ENCODE peak calls at places on chromosomes 7 and 10, in nine cellular contexts. One of them, this sample, is unnamed.
A peak's percentile ranks its signal among the peaks of the same experiment; 100 is the strongest.

GRCh38 chr7:75614390-75614789 is 122.3 kb downstream of the SPDYE5 start:
- DNase-seq in right atrium auricular region: no peak
- DNase-seq in HCEC 1CT: no peak
- DNase-seq in activated CD4-positive, alpha-beta T cell treated with anti-CD3 and anti-CD28 coated beads for 24 hours: no peak
- DNase-seq in left cardiac atrium: no peak
- DNase-seq in LoVo: no peak
- DNase-seq in hepatocyte: no peak
- DNase-seq in GM06990: no peak
- DNase-seq in iPS DF 19.7: no peak
- DNase-seq in this sample: no peak

GRCh38 chr7:155232911-155233702 is 64.6 kb upstream of the INSIG1 start:
- DNase-seq in right atrium auricular region: no peak
- DNase-seq in HCEC 1CT: no peak
- DNase-seq in activated CD4-positive, alpha-beta T cell treated with anti-CD3 and anti-CD28 coated beads for 24 hours: no peak
- DNase-seq in left cardiac atrium: peak; percentile 9
- DNase-seq in LoVo: no peak
- DNase-seq in hepatocyte: no peak
- DNase-seq in GM06990: no peak
- DNase-seq in iPS DF 19.7: no peak
- DNase-seq in this sample: no peak

GRCh38 chr7:140201393-140201792 is 24.6 kb upstream of the KDM7A start:
- DNase-seq in right atrium auricular region: no peak
- DNase-seq in HCEC 1CT: no peak
- DNase-seq in activated CD4-positive, alpha-beta T cell treated with anti-CD3 and anti-CD28 coated beads for 24 hours: no peak
- DNase-seq in left cardiac atrium: no peak
- DNase-seq in LoVo: no peak
- DNase-seq in hepatocyte: no peak
- DNase-seq in GM06990: no peak
- DNase-seq in iPS DF 19.7: no peak
- DNase-seq in this sample: no peak

GRCh38 chr7:70717553-70718248 is 414.2 kb upstream of the GALNT17 start:
- DNase-seq in right atrium auricular region: no peak
- DNase-seq in HCEC 1CT: no peak
- DNase-seq in activated CD4-positive, alpha-beta T cell treated with anti-CD3 and anti-CD28 coated beads for 24 hours: no peak
- DNase-seq in left cardiac atrium: no peak
- DNase-seq in LoVo: no peak
- DNase-seq in hepatocyte: no peak
- DNase-seq in GM06990: no peak
- DNase-seq in iPS DF 19.7: no peak
- DNase-seq in this sample: no peak

GRCh38 chr10:118840071-118840775 is 85.5 kb upstream of the CACUL1 start:
- DNase-seq in right atrium auricular region: no peak
- DNase-seq in HCEC 1CT: peak; percentile 34
- DNase-seq in activated CD4-positive, alpha-beta T cell treated with anti-CD3 and anti-CD28 coated beads for 24 hours: peak; percentile 49
- DNase-seq in left cardiac atrium: no peak
- DNase-seq in LoVo: peak; percentile 59
- DNase-seq in hepatocyte: no peak
- DNase-seq in GM06990: peak; percentile 22
- DNase-seq in iPS DF 19.7: no peak
- DNase-seq in this sample: no peak

GRCh38 chr7:44705434-44705833 is 43.2 kb upstream of the ZMIZ2 start:
- DNase-seq in right atrium auricular region: no peak
- DNase-seq in HCEC 1CT: no peak
- DNase-seq in activated CD4-positive, alpha-beta T cell treated with anti-CD3 and anti-CD28 coated beads for 24 hours: no peak
- DNase-seq in left cardiac atrium: no peak
- DNase-seq in LoVo: no peak
- DNase-seq in hepatocyte: no peak
- DNase-seq in GM06990: no peak
- DNase-seq in iPS DF 19.7: no peak
- DNase-seq in this sample: no peak

GRCh38 chr10:70672165-70672992 is at the start of gene ADAMTS14:
- DNase-seq in right atrium auricular region: no peak
- DNase-seq in HCEC 1CT: peak; percentile 53
- DNase-seq in activated CD4-positive, alpha-beta T cell treated with anti-CD3 and anti-CD28 coated beads for 24 hours: no peak
- DNase-seq in left cardiac atrium: peak; percentile 64
- DNase-seq in LoVo: no peak
- DNase-seq in hepatocyte: peak; percentile 62
- DNase-seq in GM06990: no peak
- DNase-seq in iPS DF 19.7: no peak
- DNase-seq in this sample: no peak

GRCh38 chr10:7956508-7956907 is 98.0 kb upstream of the GATA3 start:
- DNase-seq in right atrium auricular region: no peak
- DNase-seq in HCEC 1CT: peak; percentile 79
- DNase-seq in activated CD4-positive, alpha-beta T cell treated with anti-CD3 and anti-CD28 coated beads for 24 hours: no peak
- DNase-seq in left cardiac atrium: no peak
- DNase-seq in LoVo: no peak
- DNase-seq in hepatocyte: no peak
- DNase-seq in GM06990: peak; percentile 32
- DNase-seq in iPS DF 19.7: no peak
- DNase-seq in this sample: no peak

GRCh38 chr7:99224263-99224947 is 16.5 kb upstream of the KPNA7 start:
- DNase-seq in right atrium auricular region: no peak
- DNase-seq in HCEC 1CT: peak; percentile 20
- DNase-seq in activated CD4-positive, alpha-beta T cell treated with anti-CD3 and anti-CD28 coated beads for 24 hours: no peak
- DNase-seq in left cardiac atrium: peak; percentile 24
- DNase-seq in LoVo: peak; percentile 95
- DNase-seq in hepatocyte: peak; percentile 59
- DNase-seq in GM06990: no peak
- DNase-seq in iPS DF 19.7: no peak
- DNase-seq in this sample: no peak

GRCh38 chr7:99004216-99004615 is 125.9 kb downstream of the TRRAP start:
- DNase-seq in right atrium auricular region: peak; percentile 66
- DNase-seq in HCEC 1CT: no peak
- DNase-seq in activated CD4-positive, alpha-beta T cell treated with anti-CD3 and anti-CD28 coated beads for 24 hours: no peak
- DNase-seq in left cardiac atrium: no peak
- DNase-seq in LoVo: no peak
- DNase-seq in hepatocyte: no peak
- DNase-seq in GM06990: no peak
- DNase-seq in iPS DF 19.7: no peak
- DNase-seq in this sample: no peak

GRCh38 chr7:84021292-84021898 is 173.2 kb downstream of the SEMA3A start:
- DNase-seq in right atrium auricular region: no peak
- DNase-seq in HCEC 1CT: peak; percentile 41
- DNase-seq in activated CD4-positive, alpha-beta T cell treated with anti-CD3 and anti-CD28 coated beads for 24 hours: no peak
- DNase-seq in left cardiac atrium: no peak
- DNase-seq in LoVo: no peak
- DNase-seq in hepatocyte: no peak
- DNase-seq in GM06990: no peak
- DNase-seq in iPS DF 19.7: no peak
- DNase-seq in this sample: no peak

GRCh38 chr10:124686707-124687376 is 57.3 kb downstream of the FAM53B start:
- DNase-seq in right atrium auricular region: no peak
- DNase-seq in HCEC 1CT: no peak
- DNase-seq in activated CD4-positive, alpha-beta T cell treated with anti-CD3 and anti-CD28 coated beads for 24 hours: no peak
- DNase-seq in left cardiac atrium: peak; percentile 67
- DNase-seq in LoVo: no peak
- DNase-seq in hepatocyte: no peak
- DNase-seq in GM06990: no peak
- DNase-seq in iPS DF 19.7: no peak
- DNase-seq in this sample: no peak

GRCh38 chr7:82054544-82054943 is 284.7 kb upstream of the HGF start:
- DNase-seq in right atrium auricular region: no peak
- DNase-seq in HCEC 1CT: no peak
- DNase-seq in activated CD4-positive, alpha-beta T cell treated with anti-CD3 and anti-CD28 coated beads for 24 hours: no peak
- DNase-seq in left cardiac atrium: no peak
- DNase-seq in LoVo: no peak
- DNase-seq in hepatocyte: no peak
- DNase-seq in GM06990: no peak
- DNase-seq in iPS DF 19.7: no peak
- DNase-seq in this sample: no peak

GRCh38 chr10:116960066-116960465 is 44.9 kb downstream of the SHTN1 start:
- DNase-seq in right atrium auricular region: no peak
- DNase-seq in HCEC 1CT: no peak
- DNase-seq in activated CD4-positive, alpha-beta T cell treated with anti-CD3 and anti-CD28 coated beads for 24 hours: no peak
- DNase-seq in left cardiac atrium: no peak
- DNase-seq in LoVo: no peak
- DNase-seq in hepatocyte: no peak
- DNase-seq in GM06990: no peak
- DNase-seq in iPS DF 19.7: no peak
- DNase-seq in this sample: no peak

GRCh38 chr7:8591289-8591688 is 157.9 kb downstream of the NXPH1 start:
- DNase-seq in right atrium auricular region: no peak
- DNase-seq in HCEC 1CT: no peak
- DNase-seq in activated CD4-positive, alpha-beta T cell treated with anti-CD3 and anti-CD28 coated beads for 24 hours: no peak
- DNase-seq in left cardiac atrium: no peak
- DNase-seq in LoVo: no peak
- DNase-seq in hepatocyte: no peak
- DNase-seq in GM06990: no peak
- DNase-seq in iPS DF 19.7: no peak
- DNase-seq in this sample: no peak

GRCh38 chr7:30594055-30594539 is 581 bp upstream of the GARS1 start:
- DNase-seq in right atrium auricular region: no peak
- DNase-seq in HCEC 1CT: peak; percentile 33
- DNase-seq in activated CD4-positive, alpha-beta T cell treated with anti-CD3 and anti-CD28 coated beads for 24 hours: peak; percentile 22
- DNase-seq in left cardiac atrium: peak; percentile 46
- DNase-seq in LoVo: peak; percentile 70
- DNase-seq in hepatocyte: peak; percentile 56
- DNase-seq in GM06990: peak; percentile 54
- DNase-seq in iPS DF 19.7: no peak
- DNase-seq in this sample: no peak

GRCh38 chr7:127678947-127679346 is 27.0 kb downstream of the SND1 start:
- DNase-seq in right atrium auricular region: no peak
- DNase-seq in HCEC 1CT: peak; percentile 61
- DNase-seq in activated CD4-positive, alpha-beta T cell treated with anti-CD3 and anti-CD28 coated beads for 24 hours: no peak
- DNase-seq in left cardiac atrium: no peak
- DNase-seq in LoVo: no peak
- DNase-seq in hepatocyte: no peak
- DNase-seq in GM06990: no peak
- DNase-seq in iPS DF 19.7: no peak
- DNase-seq in this sample: no peak

GRCh38 chr10:91603931-91604331 is 28.9 kb downstream of the PPP1R3C start:
- DNase-seq in right atrium auricular region: no peak
- DNase-seq in HCEC 1CT: peak; percentile 38
- DNase-seq in activated CD4-positive, alpha-beta T cell treated with anti-CD3 and anti-CD28 coated beads for 24 hours: no peak
- DNase-seq in left cardiac atrium: no peak
- DNase-seq in LoVo: no peak
- DNase-seq in hepatocyte: peak; percentile 25
- DNase-seq in GM06990: no peak
- DNase-seq in iPS DF 19.7: no peak
- DNase-seq in this sample: peak; percentile 24

GRCh38 chr10:89278034-89278535 is 23.8 kb upstream of the IFIT2 start:
- DNase-seq in right atrium auricular region: peak; percentile 76
- DNase-seq in HCEC 1CT: peak; percentile 98
- DNase-seq in activated CD4-positive, alpha-beta T cell treated with anti-CD3 and anti-CD28 coated beads for 24 hours: no peak
- DNase-seq in left cardiac atrium: no peak
- DNase-seq in LoVo: peak; percentile 89
- DNase-seq in hepatocyte: peak; percentile 87
- DNase-seq in GM06990: no peak
- DNase-seq in iPS DF 19.7: no peak
- DNase-seq in this sample: no peak

GRCh38 chr10:61211468-61211867 is 241.7 kb downstream of the TMEM26 start:
- DNase-seq in right atrium auricular region: no peak
- DNase-seq in HCEC 1CT: no peak
- DNase-seq in activated CD4-positive, alpha-beta T cell treated with anti-CD3 and anti-CD28 coated beads for 24 hours: no peak
- DNase-seq in left cardiac atrium: no peak
- DNase-seq in LoVo: no peak
- DNase-seq in hepatocyte: no peak
- DNase-seq in GM06990: no peak
- DNase-seq in iPS DF 19.7: no peak
- DNase-seq in this sample: no peak

GRCh38 chr10:31723074-31723750 is 205.4 kb downstream of the ARHGAP12 start:
- DNase-seq in right atrium auricular region: no peak
- DNase-seq in HCEC 1CT: peak; percentile 57
- DNase-seq in activated CD4-positive, alpha-beta T cell treated with anti-CD3 and anti-CD28 coated beads for 24 hours: no peak
- DNase-seq in left cardiac atrium: no peak
- DNase-seq in LoVo: no peak
- DNase-seq in hepatocyte: no peak
- DNase-seq in GM06990: no peak
- DNase-seq in iPS DF 19.7: no peak
- DNase-seq in this sample: no peak

GRCh38 chr10:8306685-8307364 is 252.3 kb downstream of the GATA3 start:
- DNase-seq in right atrium auricular region: no peak
- DNase-seq in HCEC 1CT: no peak
- DNase-seq in activated CD4-positive, alpha-beta T cell treated with anti-CD3 and anti-CD28 coated beads for 24 hours: no peak
- DNase-seq in left cardiac atrium: no peak
- DNase-seq in LoVo: no peak
- DNase-seq in hepatocyte: no peak
- DNase-seq in GM06990: no peak
- DNase-seq in iPS DF 19.7: no peak
- DNase-seq in this sample: no peak

GRCh38 chr7:873367-874002 is 2.9 kb upstream of the GET4 start:
- DNase-seq in right atrium auricular region: peak; percentile 90
- DNase-seq in HCEC 1CT: peak; percentile 73
- DNase-seq in activated CD4-positive, alpha-beta T cell treated with anti-CD3 and anti-CD28 coated beads for 24 hours: peak; percentile 59
- DNase-seq in left cardiac atrium: peak; percentile 89
- DNase-seq in LoVo: peak; percentile 81
- DNase-seq in hepatocyte: peak; percentile 91
- DNase-seq in GM06990: peak; percentile 75
- DNase-seq in iPS DF 19.7: peak; percentile 82
- DNase-seq in this sample: peak; percentile 95

GRCh38 chr10:49562893-49563292 is 24.0 kb upstream of the ERCC6 start:
- DNase-seq in right atrium auricular region: no peak
- DNase-seq in HCEC 1CT: peak; percentile 34
- DNase-seq in activated CD4-positive, alpha-beta T cell treated with anti-CD3 and anti-CD28 coated beads for 24 hours: no peak
- DNase-seq in left cardiac atrium: no peak
- DNase-seq in LoVo: no peak
- DNase-seq in hepatocyte: no peak
- DNase-seq in GM06990: no peak
- DNase-seq in iPS DF 19.7: no peak
- DNase-seq in this sample: no peak

GRCh38 chr7:92645531-92646061 is 55.4 kb upstream of the FAM133B start:
- DNase-seq in right atrium auricular region: no peak
- DNase-seq in HCEC 1CT: no peak
- DNase-seq in activated CD4-positive, alpha-beta T cell treated with anti-CD3 and anti-CD28 coated beads for 24 hours: no peak
- DNase-seq in left cardiac atrium: peak; percentile 39
- DNase-seq in LoVo: peak; percentile 95
- DNase-seq in hepatocyte: peak; percentile 66
- DNase-seq in GM06990: no peak
- DNase-seq in iPS DF 19.7: no peak
- DNase-seq in this sample: no peak

GRCh38 chr10:36188461-36188860 is 546.4 kb upstream of the FZD8 start:
- DNase-seq in right atrium auricular region: no peak
- DNase-seq in HCEC 1CT: no peak
- DNase-seq in activated CD4-positive, alpha-beta T cell treated with anti-CD3 and anti-CD28 coated beads for 24 hours: no peak
- DNase-seq in left cardiac atrium: no peak
- DNase-seq in LoVo: no peak
- DNase-seq in hepatocyte: no peak
- DNase-seq in GM06990: no peak
- DNase-seq in iPS DF 19.7: no peak
- DNase-seq in this sample: no peak

GRCh38 chr10:32548208-32548607 is 102.3 kb downstream of the CCDC7 start:
- DNase-seq in right atrium auricular region: no peak
- DNase-seq in HCEC 1CT: no peak
- DNase-seq in activated CD4-positive, alpha-beta T cell treated with anti-CD3 and anti-CD28 coated beads for 24 hours: no peak
- DNase-seq in left cardiac atrium: no peak
- DNase-seq in LoVo: no peak
- DNase-seq in hepatocyte: no peak
- DNase-seq in GM06990: no peak
- DNase-seq in iPS DF 19.7: no peak
- DNase-seq in this sample: no peak

GRCh38 chr10:24897326-24897926 is 55.0 kb downstream of the PRTFDC1 start:
- DNase-seq in right atrium auricular region: no peak
- DNase-seq in HCEC 1CT: peak; percentile 61
- DNase-seq in activated CD4-positive, alpha-beta T cell treated with anti-CD3 and anti-CD28 coated beads for 24 hours: no peak
- DNase-seq in left cardiac atrium: no peak
- DNase-seq in LoVo: no peak
- DNase-seq in hepatocyte: no peak
- DNase-seq in GM06990: no peak
- DNase-seq in iPS DF 19.7: no peak
- DNase-seq in this sample: peak; percentile 21

GRCh38 chr7:130131964-130132875 is 61.9 kb downstream of the KLHDC10 start:
- DNase-seq in right atrium auricular region: no peak
- DNase-seq in HCEC 1CT: no peak
- DNase-seq in activated CD4-positive, alpha-beta T cell treated with anti-CD3 and anti-CD28 coated beads for 24 hours: no peak
- DNase-seq in left cardiac atrium: no peak
- DNase-seq in LoVo: no peak
- DNase-seq in hepatocyte: no peak
- DNase-seq in GM06990: no peak
- DNase-seq in iPS DF 19.7: no peak
- DNase-seq in this sample: no peak

GRCh38 chr7:117715784-117716445 is 157.3 kb downstream of the CTTNBP2 start:
- DNase-seq in right atrium auricular region: no peak
- DNase-seq in HCEC 1CT: peak; percentile 35
- DNase-seq in activated CD4-positive, alpha-beta T cell treated with anti-CD3 and anti-CD28 coated beads for 24 hours: no peak
- DNase-seq in left cardiac atrium: no peak
- DNase-seq in LoVo: peak; percentile 88
- DNase-seq in hepatocyte: peak; percentile 78
- DNase-seq in GM06990: no peak
- DNase-seq in iPS DF 19.7: peak; percentile 38
- DNase-seq in this sample: no peak

GRCh38 chr10:61284222-61284890 is 168.8 kb downstream of the TMEM26 start:
- DNase-seq in right atrium auricular region: no peak
- DNase-seq in HCEC 1CT: peak; percentile 60
- DNase-seq in activated CD4-positive, alpha-beta T cell treated with anti-CD3 and anti-CD28 coated beads for 24 hours: no peak
- DNase-seq in left cardiac atrium: no peak
- DNase-seq in LoVo: peak; percentile 63
- DNase-seq in hepatocyte: peak; percentile 80
- DNase-seq in GM06990: peak; percentile 4
- DNase-seq in iPS DF 19.7: no peak
- DNase-seq in this sample: no peak